ENCODE peak calls at places on chromosomes 7 and 10, in six cellular contexts. X is astrocyte, E is PC-3, M is mesendoderm, V is endothelial cell of umbilical vein, H is endodermal cell. J is an unnamed sample.

GRCh38 chr7:129698516-129699418 is 87.2 kb downstream of the NRF1 start:
- DNase-seq in E (no peak), H (no peak), X (no peak), V (no peak), M (peak), J (no peak)

GRCh38 chr7:6271694-6272371 is 591 bp downstream of the CYTH3 start:
- DNase-seq in E (no peak), H (peak), V (peak), M (no peak), X (no peak), J (no peak)

GRCh38 chr7:150897502-150898474 is 45.5 kb downstream of the AOC1 start:
- DNase-seq in X (no peak), E (no peak), M (no peak), H (no peak), V (no peak), J (no peak)

GRCh38 chr10:110556993-110557601 is 10.4 kb upstream of the SMC3 start:
- DNase-seq in M (peak), H (peak), E (peak), X (peak), V (peak), J (no peak)

GRCh38 chr10:18918545-18918944 is 130.1 kb upstream of the MALRD1 start:
- DNase-seq in V (no peak), X (peak), H (no peak), M (no peak), E (peak), J (peak)

GRCh38 chr7:4882742-4883351 is 669 bp downstream of the RADIL start:
- DNase-seq in M (peak), H (peak), V (no peak), E (peak), X (no peak), J (no peak)

GRCh38 chr7:68610751-68611150 is 987.5 kb upstream of the AUTS2 start:
- DNase-seq in V (no peak), X (no peak), M (no peak), E (no peak), H (no peak), J (no peak)

GRCh38 chr10:85527610-85528317 is 838.8 kb downstream of the GRID1 start:
- DNase-seq in E (no peak), M (peak), X (no peak), H (no peak), V (no peak), J (peak)

GRCh38 chr7:90595341-90595800 is 750 bp upstream of the CDK14 start:
- DNase-seq in M (peak), X (no peak), V (no peak), E (peak), H (peak), J (no peak)

GRCh38 chr7:40015790-40016296 is 65.8 kb downstream of the CDK13 start:
- DNase-seq in X (peak), H (no peak), E (peak), M (no peak), V (peak), J (no peak)

GRCh38 chr10:72037811-72038210 is 50.5 kb downstream of the SPOCK2 start:
- DNase-seq in V (no peak), H (no peak), M (peak), E (no peak), X (no peak), J (no peak)

GRCh38 chr7:112193915-112194502 is 12.2 kb downstream of the DOCK4 start:
- DNase-seq in E (no peak), H (no peak), X (no peak), M (no peak), V (no peak), J (no peak)

GRCh38 chr7:28346972-28347371 is 65.3 kb upstream of the CREB5 start:
- DNase-seq in H (no peak), E (peak), V (no peak), M (no peak), X (no peak), J (no peak)

GRCh38 chr10:45421231-45422097 is 47.4 kb downstream of the ALOX5 start:
- DNase-seq in E (no peak), V (no peak), M (no peak), X (no peak), H (peak), J (no peak)

GRCh38 chr10:14259696-14260595 is 70.8 kb downstream of the FRMD4A start:
- DNase-seq in V (no peak), X (peak), H (no peak), M (peak), E (no peak), J (no peak)

GRCh38 chr7:112140600-112140999 is 65.6 kb downstream of the DOCK4 start:
- DNase-seq in M (no peak), H (no peak), E (no peak), V (no peak), X (no peak), J (no peak)

DNA sequence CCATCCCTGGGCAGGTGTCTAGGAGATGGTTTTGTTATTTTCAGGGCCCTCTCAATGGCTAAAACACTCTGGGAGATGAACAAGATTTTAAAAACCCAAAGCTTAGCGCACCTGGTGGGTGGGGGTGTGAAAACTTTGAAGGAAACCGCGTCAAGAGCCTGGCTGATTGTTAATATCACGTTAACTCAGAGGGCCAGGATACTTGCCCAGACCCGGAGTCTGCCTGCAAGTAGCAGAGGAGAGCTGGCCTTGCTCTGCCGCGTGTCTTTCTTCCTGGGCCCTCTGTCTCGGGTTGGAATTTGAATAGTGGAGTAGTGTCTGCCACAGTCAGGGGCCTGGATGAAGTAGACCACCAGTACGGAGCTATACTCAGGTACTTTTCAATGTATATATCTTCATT is 1.1 kb downstream of the MGMT start:
- DNase-seq in H (peak), E (no peak), M (no peak), V (no peak), X (no peak), J (no peak)
- H3K9ac ChIP-seq in H (no peak), E (no peak), M (no peak), V (no peak), X (no peak), J (no peak)

GRCh38 chr7:121913947-121914346 is 41.0 kb downstream of the PTPRZ1 start:
- DNase-seq in E (no peak), V (no peak), M (no peak), H (no peak), X (no peak), J (no peak)
- H3K9ac ChIP-seq in E (no peak), V (no peak), M (no peak), H (no peak), X (no peak), J (no peak)

DNA sequence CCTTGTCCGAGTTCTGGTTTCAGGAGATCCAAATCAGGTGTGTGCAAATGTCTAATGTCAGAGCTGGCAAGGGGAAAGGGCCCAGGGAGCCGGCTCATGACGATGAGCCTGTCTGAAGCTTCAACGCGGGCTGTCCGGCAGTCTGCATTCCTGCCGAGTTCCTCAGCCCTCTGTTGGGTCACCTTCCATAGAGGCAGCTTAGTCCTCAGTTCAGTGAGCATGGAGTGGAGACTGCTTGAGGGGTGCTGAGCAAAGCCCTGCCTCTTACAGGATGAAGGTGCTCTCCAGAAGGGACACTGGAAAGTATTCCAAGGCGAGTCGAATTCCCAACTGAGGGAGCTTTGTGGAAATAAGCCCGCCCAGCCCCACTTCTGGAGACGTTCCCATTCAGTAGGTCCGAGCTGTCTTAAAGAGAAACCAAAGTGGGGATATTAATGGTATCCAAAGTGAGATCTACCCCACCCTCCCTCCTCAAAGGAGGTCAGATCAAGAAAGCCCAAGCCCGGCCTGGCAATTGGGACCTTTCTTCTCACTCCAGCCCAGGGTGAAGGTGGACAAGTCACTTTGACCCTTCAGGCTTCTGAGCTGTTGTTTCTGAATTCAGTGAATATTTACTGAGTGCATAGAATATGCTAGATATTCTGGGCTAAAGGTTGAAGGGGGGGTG is 3.3 kb downstream of the EGFR start:
- DNase-seq in M (no peak), E (no peak), V (no peak), X (peak), H (no peak), J (no peak)
- H3K9ac ChIP-seq in M (no peak), E (no peak), V (no peak), X (peak), H (no peak), J (peak)

GRCh38 chr7:35705932-35706461 is 11.1 kb upstream of the HERPUD2 start:
- DNase-seq in X (no peak), V (no peak), E (no peak), H (no peak), M (no peak), J (no peak)
- H3K9ac ChIP-seq in X (no peak), V (no peak), E (no peak), H (no peak), M (no peak), J (no peak)

GRCh38 chr7:17300012-17300411 is 1.6 kb downstream of the AHR start:
- DNase-seq in E (no peak), X (no peak), V (no peak), M (no peak), H (no peak), J (no peak)
- H3K9ac ChIP-seq in E (peak), X (peak), V (peak), M (no peak), H (no peak), J (peak)

GRCh38 chr7:47452715-47453092 is 129.2 kb downstream of the TNS3 start:
- DNase-seq in M (no peak), H (no peak), V (no peak), E (no peak), X (no peak), J (no peak)
- H3K9ac ChIP-seq in M (no peak), H (no peak), V (peak), E (peak), X (peak), J (no peak)

DNA sequence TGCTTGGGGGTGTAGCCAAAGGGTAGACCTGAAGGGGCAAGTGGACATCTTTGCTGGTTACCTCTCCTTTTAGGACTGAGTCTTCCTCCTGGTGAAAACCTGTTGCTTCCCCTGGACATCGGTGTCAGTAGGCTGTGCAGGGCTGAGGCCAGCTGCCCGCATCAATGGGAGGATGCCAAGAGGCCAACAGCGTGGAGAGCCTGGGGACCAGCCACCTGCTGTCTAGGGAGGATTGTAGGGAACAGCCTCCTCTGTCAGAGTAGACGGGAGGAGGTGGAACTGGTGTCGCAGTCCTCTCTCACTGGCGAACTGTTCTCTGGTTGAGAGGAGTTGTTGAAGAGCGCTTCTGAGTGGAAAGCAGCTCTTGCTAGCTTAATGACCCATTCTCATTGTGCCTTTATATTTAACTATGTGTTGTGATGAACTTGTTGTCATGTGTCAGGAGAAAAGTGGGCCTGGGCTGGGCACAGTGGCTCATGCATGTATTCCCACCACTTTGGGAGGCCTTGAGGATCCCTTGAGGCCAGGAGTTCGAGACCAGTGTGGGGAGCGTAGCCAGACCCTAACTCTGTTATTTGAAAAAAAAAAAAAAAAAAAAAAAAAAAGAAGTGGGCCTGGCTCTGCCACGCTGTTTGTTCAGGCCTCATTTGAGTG is 1.8 kb downstream of the SUFU start:
- DNase-seq in X (no peak), E (no peak), H (no peak), V (no peak), M (no peak), J (no peak)
- H3K9ac ChIP-seq in X (no peak), E (no peak), H (no peak), V (no peak), M (peak), J (no peak)

J was measured in keratinocyte.